ENCODE peak calls at places on chromosomes 2 and 18, in five cellular contexts. Y, Z, O, W and Q are unnamed samples.

GRCh38 chr2:74221604-74222299 is 23.3 kb downstream of the MTHFD2 start:
- DNase-seq in O (no peak), Z (no peak), W (no peak), Y (no peak), Q (no peak)

GRCh38 chr2:71313-72035 is 25.2 kb upstream of the FAM110C start:
- DNase-seq in Y (no peak), W (no peak), O (no peak), Z (no peak), Q (no peak)

GRCh38 chr2:69241039-69241586 is 145.9 kb downstream of the GFPT1 start:
- DNase-seq in W (no peak), Y (no peak), O (no peak), Z (no peak), Q (peak; percentile 49)

GRCh38 chr2:27495840-27496356 is 741 bp upstream of the GCKR start:
- DNase-seq in W (no peak), Z (no peak), Y (no peak), O (no peak), Q (no peak)

GRCh38 chr2:220504890-220505564 is 877.6 kb downstream of the SLC4A3 start:
- DNase-seq in Y (no peak), W (no peak), Z (peak; percentile 5), O (no peak), Q (no peak)

GRCh38 chr2:117850461-117850860 is 36.0 kb downstream of the DDX18 start:
- DNase-seq in Z (no peak), Y (no peak), O (no peak), W (no peak), Q (no peak)

GRCh38 chr2:143616452-143616851 is 487.2 kb downstream of the ARHGAP15 start:
- DNase-seq in O (no peak), Y (no peak), W (no peak), Z (no peak), Q (no peak)

GRCh38 chr18:52054301-52054700 is 285.7 kb upstream of the DCC start:
- DNase-seq in W (no peak), O (no peak), Z (no peak), Y (no peak), Q (no peak)

GRCh38 chr2:54274781-54275242 is 18.8 kb upstream of the TSPYL6 start:
- DNase-seq in Y (no peak), W (no peak), Z (no peak), O (peak; percentile 11), Q (no peak)

GRCh38 chr2:71811157-71811556 is 336.5 kb downstream of the CYP26B1 start:
- DNase-seq in Y (no peak), W (no peak), Z (no peak), O (no peak), Q (no peak)

GRCh38 chr2:70995227-70995729 is 605 bp upstream of the TEX261 start:
- DNase-seq in W (peak; percentile 68), Z (peak; percentile 80), Y (no peak), O (peak; percentile 19), Q (peak; percentile 16)

GRCh38 chr2:220000586-220000985 is 373.2 kb downstream of the SLC4A3 start:
- DNase-seq in W (no peak), O (no peak), Y (no peak), Z (no peak), Q (no peak)

GRCh38 chr18:76488190-76488589 is 6.9 kb downstream of the ZNF516 start:
- DNase-seq in Y (no peak), Z (no peak), O (no peak), W (no peak), Q (no peak)

GRCh38 chr2:190657474-190658252 is 8.8 kb downstream of the NAB1 start:
- DNase-seq in Z (no peak), Y (no peak), W (no peak), O (no peak), Q (no peak)

GRCh38 chr18:59263566-59264135 is 9.6 kb downstream of the RAX start:
- DNase-seq in Y (no peak), W (no peak), Z (no peak), O (no peak), Q (no peak)

GRCh38 chr18:9737814-9738160 is 29.7 kb downstream of the RAB31 start:
- DNase-seq in W (no peak), Z (no peak), O (no peak), Y (no peak), Q (no peak)

GRCh38 chr2:12262681-12263436 is 453.9 kb upstream of the TRIB2 start:
- DNase-seq in Y (no peak), O (peak; percentile 49), Z (no peak), W (no peak), Q (no peak)

GRCh38 chr2:30252723-30253688 is 21.7 kb downstream of the LBH start:
- DNase-seq in O (no peak), W (no peak), Y (peak; percentile 58), Z (peak; percentile 67), Q (no peak)

GRCh38 chr18:22207022-22207758 is 37.8 kb downstream of the GATA6 start:
- DNase-seq in Z (no peak), O (no peak), W (no peak), Y (no peak), Q (no peak)

GRCh38 chr2:232903989-232904388 is 33.9 kb downstream of the SNORC start:
- DNase-seq in Z (no peak), W (no peak), Y (no peak), O (no peak), Q (no peak)

GRCh38 chr2:106540886-106541285 is 53.7 kb downstream of the CD8B2 start:
- DNase-seq in W (no peak), Z (no peak), O (no peak), Y (no peak), Q (no peak)

GRCh38 chr2:230627806-230628724 is 84.6 kb upstream of the CAB39 start:
- DNase-seq in Y (no peak), Z (no peak), W (no peak), O (peak; percentile 31), Q (peak; percentile 67)

GRCh38 chr2:142531375-142531774 is 346.1 kb upstream of the KYNU start:
- DNase-seq in W (no peak), O (no peak), Z (no peak), Y (no peak), Q (no peak)

DNA sequence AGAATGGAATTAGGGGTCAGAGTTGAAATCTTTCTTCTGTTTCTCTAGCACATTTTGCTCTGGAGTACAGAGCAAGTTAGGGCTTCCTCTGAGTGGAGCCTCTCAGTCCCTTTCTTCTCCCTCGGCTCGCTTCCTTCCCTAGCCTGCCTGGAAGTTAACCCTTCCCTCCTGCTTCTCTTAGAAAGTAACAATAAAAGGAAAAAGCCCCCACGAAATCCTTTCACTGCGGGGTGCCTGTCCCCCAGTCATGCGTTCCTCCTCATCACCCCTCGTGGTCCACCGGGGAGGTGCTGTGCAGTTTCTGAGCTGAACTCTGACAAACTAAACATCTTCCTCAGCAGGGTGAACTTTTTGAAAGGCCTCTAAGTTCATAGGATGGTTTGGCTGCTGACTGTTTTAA is 2.0 kb downstream of the IGFBP2 start:
- DNase-seq in O (no peak), W (peak; percentile 73), Z (no peak), Y (no peak), Q (no peak)
- H3K4me3 ChIP-seq in O (peak overlapping the region; percentile 55), W (peak overlapping the region; percentile 100), Z (no peak overlapping the region), Y (peak overlapping the region; percentile 78), Q (peak overlapping the region; percentile 78)

GRCh38 chr2:154686162-154686561 is 12.3 kb upstream of the KCNJ3 start:
- DNase-seq in W (no peak), Z (no peak), Y (no peak), O (no peak), Q (no peak)
- TF ChIP-seq CTCF in W (peak; percentile 37), Z (no peak), Y (no peak), O (no peak), Q (no peak)

GRCh38 chr2:159933040-159933726 is 129.2 kb downstream of the PLA2R1 start:
- DNase-seq in Z (no peak), Y (no peak), O (no peak), W (no peak), Q (no peak)
- H3K4me3 ChIP-seq in Z (no peak overlapping the region), Y (no peak overlapping the region), O (no peak overlapping the region), W (no peak overlapping the region), Q (no peak overlapping the region)

GRCh38 chr2:122753341-122753740 is 997.9 kb downstream of the TSN start:
- DNase-seq in Y (no peak), O (no peak), Z (no peak), W (no peak), Q (no peak)

GRCh38 chr2:122750095-122750494 is 994.6 kb downstream of the TSN start:
- DNase-seq in W (no peak), Y (no peak), O (no peak), Z (no peak), Q (no peak)

GRCh38 chr2:122750808-122751207 is 995.4 kb downstream of the TSN start:
- DNase-seq in O (no peak), Y (no peak), Z (no peak), W (no peak), Q (no peak)

GRCh38 chr2:122749347-122749850 is 993.9 kb downstream of the TSN start:
- DNase-seq in O (no peak), Y (no peak), Z (no peak), W (no peak), Q (no peak)

GRCh38 chr2:122748552-122749011 is 993.1 kb downstream of the TSN start:
- DNase-seq in Y (no peak), Z (no peak), W (peak; percentile 28), O (no peak), Q (no peak)
- TF ChIP-seq CTCF in Y (no peak), Z (no peak), W (peak; percentile 29), O (no peak), Q (no peak)

GRCh38 chr2:239303711-239304532 is 96.9 kb downstream of the HDAC4 start:
- DNase-seq in Z (no peak), Y (no peak), O (no peak), W (peak; percentile 32), Q (no peak)
- H3K4me3 ChIP-seq in Z (no peak overlapping the region), Y (peak overlapping the region; percentile 20), O (no peak overlapping the region), W (no peak overlapping the region), Q (no peak overlapping the region)